ENCODE peak calls at places on chromosomes 5 and 9, in seven cellular contexts. F, M, L, A, E, Q and Z are unnamed samples.
A peak's percentile ranks its signal among the peaks of the same experiment; 100 is the strongest.

GRCh38 chr5:104297076-104297475 is 734.5 kb upstream of the NUDT12 start:
- DNase-seq in Q (no peak), A (peak; percentile 42), M (peak; percentile 67), L (peak; percentile 9), F (no peak), E (no peak), Z (no peak)

GRCh38 chr5:179410291-179411160 is 65.3 kb upstream of the ADAMTS2 start:
- DNase-seq in F (no peak), L (no peak), Q (no peak), A (no peak), M (no peak), E (no peak), Z (peak; percentile 60)

GRCh38 chr5:160420331-160420610 is 1.4 kb upstream of the PTTG1 start:
- DNase-seq in E (no peak), M (no peak), F (no peak), L (no peak), A (no peak), Q (no peak), Z (no peak)

GRCh38 chr5:179920175-179920574 is 12.5 kb upstream of the TBC1D9B start:
- DNase-seq in M (no peak), L (no peak), A (no peak), Q (no peak), F (no peak), E (no peak), Z (no peak)

GRCh38 chr5:179768326-179769085 is 25.3 kb upstream of the LTC4S start:
- DNase-seq in M (peak; percentile 75), L (no peak), A (no peak), F (no peak), E (peak; percentile 37), Q (no peak), Z (no peak)

GRCh38 chr5:106940986-106941385 is 729.8 kb downstream of the EFNA5 start:
- DNase-seq in E (no peak), L (peak; percentile 31), M (no peak), Q (no peak), F (no peak), A (peak; percentile 20), Z (no peak)

GRCh38 chr9:92735907-92736600 is 28.6 kb downstream of the BICD2 start:
- DNase-seq in A (no peak), M (no peak), F (no peak), L (no peak), E (no peak), Q (no peak), Z (no peak)

GRCh38 chr9:115154969-115155534 is 37.1 kb upstream of the TNC start:
- DNase-seq in E (no peak), M (no peak), L (no peak), Q (no peak), A (no peak), F (no peak), Z (no peak)

GRCh38 chr5:116766470-116766947 is 191.9 kb upstream of the SEMA6A start:
- DNase-seq in E (no peak), Q (no peak), F (no peak), A (peak; percentile 95), L (peak; percentile 10), M (peak; percentile 90), Z (no peak)

GRCh38 chr9:93030642-93031628 is 27.6 kb upstream of the SUSD3 start:
- DNase-seq in M (no peak), Q (no peak), F (no peak), A (no peak), L (no peak), E (no peak), Z (no peak)

GRCh38 chr9:114805670-114806551 is at the start of gene TNFSF15:
- DNase-seq in L (peak; percentile 41), E (peak; percentile 18), F (peak; percentile 7), A (peak; percentile 40), M (peak; percentile 62), Q (no peak), Z (peak; percentile 81)

GRCh38 chr5:52783226-52783959 is 4.3 kb upstream of the ITGA1 start:
- DNase-seq in L (peak; percentile 79), M (no peak), Q (no peak), F (no peak), A (no peak), E (no peak), Z (no peak)

GRCh38 chr9:128026255-128027165 is 40.6 kb downstream of the NAIF1 start:
- DNase-seq in M (peak; percentile 52), F (peak; percentile 73), A (no peak), Q (no peak), L (no peak), E (no peak), Z (no peak)

GRCh38 chr5:36041537-36041845 is 25.2 kb downstream of the UGT3A2 start:
- DNase-seq in Q (no peak), L (no peak), E (peak; percentile 57), F (no peak), A (no peak), M (peak; percentile 69), Z (no peak)

GRCh38 chr9:95206143-95206542 is 111.4 kb downstream of the FANCC start:
- DNase-seq in M (no peak), A (peak; percentile 26), Q (no peak), L (peak; percentile 80), F (no peak), E (no peak), Z (no peak)

GRCh38 chr5:10485142-10485795 is 43.6 kb downstream of the ROPN1L start:
- DNase-seq in L (peak; percentile 97), E (no peak), A (peak; percentile 98), Q (no peak), F (no peak), M (peak; percentile 97), Z (no peak)

GRCh38 chr9:82777366-82777765 is 285.6 kb downstream of the RASEF start:
- DNase-seq in Q (no peak), E (no peak), F (no peak), L (no peak), A (no peak), M (no peak), Z (no peak)

GRCh38 chr5:89218364-89218763 is 335.4 kb upstream of the MEF2C start:
- DNase-seq in M (no peak), A (no peak), E (no peak), F (no peak), Q (no peak), L (no peak), Z (no peak)

GRCh38 chr5:176533894-176534611 is 3.1 kb downstream of the RNF44 start:
- DNase-seq in M (no peak), L (peak; percentile 28), F (peak; percentile 78), E (no peak), Q (no peak), A (no peak), Z (peak; percentile 74)

GRCh38 chr5:587403-587802 is 24.7 kb upstream of the CEP72 start:
- DNase-seq in Q (no peak), M (no peak), A (no peak), E (no peak), L (no peak), F (no peak), Z (no peak)

GRCh38 chr9:16417749-16418148 is 452.7 kb downstream of the BNC2 start:
- DNase-seq in A (peak; percentile 76), M (no peak), E (no peak), F (no peak), Q (no peak), L (peak; percentile 41), Z (no peak)

GRCh38 chr9:34500623-34501267 is 22.0 kb downstream of the ENHO start:
- DNase-seq in Q (peak; percentile 67), F (peak; percentile 67), M (peak; percentile 60), A (no peak), E (peak; percentile 68), L (peak; percentile 78), Z (no peak)

GRCh38 chr9:114207034-114207815 is 51.9 kb downstream of the COL27A1 start:
- DNase-seq in L (peak; percentile 66), M (peak; percentile 29), E (peak; percentile 71), Q (peak; percentile 33), A (peak; percentile 33), F (no peak), Z (no peak)

GRCh38 chr9:99825158-99826046 is 3.7 kb downstream of the NR4A3 start:
- DNase-seq in Q (no peak), M (no peak), E (peak; percentile 66), A (no peak), F (no peak), L (no peak), Z (no peak)

GRCh38 chr5:92505145-92505544 is 1075.9 kb downstream of the NR2F1-AS1 start:
- DNase-seq in M (no peak), A (peak; percentile 13), Q (no peak), L (peak; percentile 34), E (no peak), F (no peak), Z (no peak)

GRCh38 chr5:14449052-14449661 is 132.4 kb upstream of the OTULINL start:
- DNase-seq in Q (no peak), L (peak; percentile 54), E (no peak), M (peak; percentile 58), F (no peak), A (peak; percentile 97), Z (no peak)
- H3K4me1 ChIP-seq in Q (peaks cover 46% of the 10 kb centered on the region), L (peaks cover 91% of the 10 kb centered on the region), E (peaks cover 31% of the 10 kb centered on the region), M (peaks cover 2% of the 10 kb centered on the region), F (no peaks in the 10 kb centered on the region), A (peaks cover 82% of the 10 kb centered on the region), Z (peaks cover 12% of the 10 kb centered on the region)

GRCh38 chr5:140044041-140044440 is 942 bp upstream of the NRG2 start:
- DNase-seq in L (no peak), E (no peak), A (no peak), M (no peak), F (no peak), Q (no peak), Z (no peak)

GRCh38 chr5:140043508-140043872 is 391 bp upstream of the NRG2 start:
- DNase-seq in L (peak; percentile 21), F (no peak), Q (no peak), A (no peak), E (peak; percentile 77), M (peak; percentile 72), Z (peak; percentile 77)

GRCh38 chr5:140041492-140042421 is 1.3 kb downstream of the NRG2 start:
- DNase-seq in M (peak; percentile 25), L (peak; percentile 64), F (no peak), A (peak; percentile 16), Q (no peak), E (peak; percentile 64), Z (peak; percentile 82)

GRCh38 chr5:140041099-140041491 is 2.0 kb downstream of the NRG2 start:
- DNase-seq in L (no peak), Q (no peak), F (no peak), A (no peak), M (no peak), E (no peak), Z (no peak)

GRCh38 chr5:140042551-140043507 is at the start of gene NRG2:
- DNase-seq in M (peak; percentile 90), L (peak; percentile 75), Q (peak; percentile 69), E (peak; percentile 92), A (peak; percentile 17), F (no peak), Z (peak; percentile 84)
- H3K9ac ChIP-seq in M (peak within 1 kb of the TSS; percentile 25), L (peak within 1 kb of the TSS; percentile 50), Q (peak within 1 kb of the TSS; percentile 91), E (no peak within 1 kb of the TSS), A (peak within 1 kb of the TSS; percentile 56), F (no peak within 1 kb of the TSS), Z (no peak within 1 kb of the TSS)

DNA sequence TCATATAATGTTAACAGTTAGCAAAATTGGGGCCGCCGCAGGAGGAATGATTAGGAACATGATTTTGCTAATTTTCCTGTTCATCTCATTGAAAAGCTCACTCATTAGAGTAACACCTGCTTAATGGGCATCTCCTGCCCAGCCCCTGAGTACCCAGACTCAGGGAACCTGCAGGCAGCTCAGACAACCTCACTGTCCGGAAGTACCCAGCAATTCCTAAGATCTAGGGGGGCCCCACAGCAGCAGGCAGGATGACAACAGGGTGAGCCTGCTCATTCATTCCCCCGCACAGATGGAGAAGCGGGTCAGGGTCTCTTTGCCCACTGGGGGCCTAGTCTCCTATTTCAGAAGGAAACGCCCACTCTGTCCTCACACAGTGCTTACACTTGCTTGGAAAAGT is 12.6 kb downstream of the FAM78A start:
- DNase-seq in Q (no peak), A (no peak), F (no peak), M (no peak), E (no peak), L (no peak), Z (no peak)
- H3K4me3 ChIP-seq in Q (no peak overlapping the region), A (no peak overlapping the region), F (no peak overlapping the region), M (no peak overlapping the region), E (no peak overlapping the region), L (no peak overlapping the region), Z (no peak overlapping the region)

GRCh38 chr5:168943485-168943884 is 357.5 kb downstream of the SLIT3 start:
- DNase-seq in F (no peak), E (no peak), L (no peak), M (no peak), Q (no peak), A (no peak), Z (no peak)
- H3K4me1 ChIP-seq in F (no peaks in the 10 kb centered on the region), E (peaks cover 6% of the 10 kb centered on the region), L (peaks cover 11% of the 10 kb centered on the region), M (peaks cover 6% of the 10 kb centered on the region), Q (no peaks in the 10 kb centered on the region), A (no peaks in the 10 kb centered on the region), Z (no peaks in the 10 kb centered on the region)